ENCODE peak calls at places on chromosomes 2 and 18, in six cellular contexts. Q is tibial nerve, Z is HepG2, J is neuronal stem cell, Y is right atrium auricular region, E is tibial artery. O is an unnamed sample. For H3K4me1, the result is how much of the 10 kb centered on the place peaks cover.

GRCh38 chr18:7363338-7363737 is 132.4 kb downstream of the LRRC30 start:
- DNase-seq in Q (no peak), Z (no peak), J (no peak), Y (no peak), E (no peak), O (no peak)

GRCh38 chr18:75220786-75221355 is 10.3 kb downstream of the TSHZ1 start:
- DNase-seq in Q (no peak), Z (no peak), J (no peak), Y (no peak), E (no peak), O (no peak)

GRCh38 chr2:35783723-35784122 is 571.9 kb upstream of the CRIM1 start:
- DNase-seq in Q (no peak), Z (peak), J (no peak), Y (no peak), E (no peak), O (no peak)

GRCh38 chr18:79630266-79631095 is 49.1 kb upstream of the CTDP1 start:
- DNase-seq in Q (no peak), Z (no peak), J (no peak), Y (peak), E (peak), O (no peak)

GRCh38 chr18:64330161-64330560 is 181.3 kb upstream of the LINC00305 start:
- DNase-seq in Q (no peak), Z (no peak), J (no peak), Y (no peak), E (no peak), O (no peak)

GRCh38 chr2:54658548-54659207 is 64.8 kb upstream of the EML6 start:
- DNase-seq in Q (no peak), Z (no peak), J (no peak), Y (no peak), E (no peak), O (no peak)

GRCh38 chr2:3078684-3079083 is 298.9 kb downstream of the EIPR1 start:
- DNase-seq in Q (no peak), Z (no peak), J (no peak), Y (no peak), E (no peak), O (no peak)

GRCh38 chr18:74242451-74243096 is 49.2 kb downstream of the CYB5A start:
- DNase-seq in Q (no peak), Z (peak), J (no peak), Y (peak), E (no peak), O (no peak)

GRCh38 chr2:237875234-237876055 is 16.0 kb downstream of the RAMP1 start:
- DNase-seq in Q (no peak), Z (no peak), J (no peak), Y (no peak), E (peak), O (no peak)

GRCh38 chr2:119266091-119266589 is 42.5 kb downstream of the STEAP3 start:
- DNase-seq in Q (no peak), Z (no peak), J (no peak), Y (no peak), E (no peak), O (no peak)

GRCh38 chr18:10490401-10491289 is 35.2 kb upstream of the NAPG start:
- DNase-seq in Q (no peak), Z (peak), J (no peak), Y (no peak), E (no peak), O (peak)

GRCh38 chr2:147345246-147345645 is 499.6 kb upstream of the ACVR2A start:
- DNase-seq in Q (no peak), Z (no peak), J (no peak), Y (no peak), E (no peak), O (no peak)

GRCh38 chr18:5895300-5895885 is at the start of gene TMEM200C:
- DNase-seq in Q (no peak), Z (no peak), J (peak), Y (no peak), E (no peak), O (no peak)

GRCh38 chr18:23864620-23865019 is 149.9 kb upstream of the TTC39C start:
- DNase-seq in Q (no peak), Z (no peak), J (no peak), Y (no peak), E (no peak), O (no peak)

GRCh38 chr2:188381614-188382013 is 89.9 kb downstream of the GULP1 start:
- DNase-seq in Q (no peak), Z (no peak), J (no peak), Y (no peak), E (no peak), O (no peak)

GRCh38 chr2:23656597-23656973 is 270.3 kb downstream of the ATAD2B start:
- DNase-seq in Q (no peak), Z (no peak), J (no peak), Y (no peak), E (no peak), O (peak)

GRCh38 chr2:211408485-211408884 is 852.1 kb downstream of the CPS1 start:
- DNase-seq in Q (no peak), Z (peak), J (peak), Y (no peak), E (no peak), O (no peak)

GRCh38 chr2:68294187-68294586 is 25.6 kb downstream of the CNRIP1 start:
- DNase-seq in Q (no peak), Z (no peak), J (no peak), Y (no peak), E (no peak), O (no peak)

GRCh38 chr18:3526421-3527354 is 76.7 kb downstream of the TGIF1 start:
- DNase-seq in Q (peak), Z (peak), J (peak), Y (no peak), E (no peak), O (no peak)

GRCh38 chr18:27114842-27115241 is 70.3 kb downstream of the CHST9 start:
- DNase-seq in Q (no peak), Z (no peak), J (no peak), Y (no peak), E (no peak), O (no peak)

GRCh38 chr18:8260319-8260718 is 348.9 kb upstream of the RAB12 start:
- DNase-seq in Q (no peak), Z (no peak), J (no peak), Y (no peak), E (no peak), O (no peak)

GRCh38 chr18:54392621-54393023 is 34.9 kb downstream of the C18orf54 start:
- DNase-seq in Q (no peak), Z (peak), J (peak), Y (no peak), E (no peak), O (peak)

GRCh38 chr2:137659616-137660015 is 304.7 kb upstream of the HNMT start:
- DNase-seq in Q (no peak), Z (peak), J (no peak), Y (no peak), E (no peak), O (peak)

GRCh38 chr2:207317358-207317984 is 151.7 kb upstream of the KLF7 start:
- DNase-seq in Q (no peak), Z (no peak), J (no peak), Y (no peak), E (no peak), O (no peak)

GRCh38 chr2:207319321-207319720 is 153.6 kb upstream of the KLF7 start:
- DNase-seq in Q (no peak), Z (no peak), J (no peak), Y (no peak), E (peak), O (no peak)

GRCh38 chr2:207316906-207317305 is 151.2 kb upstream of the KLF7 start:
- DNase-seq in Q (no peak), Z (no peak), J (no peak), Y (no peak), E (no peak), O (no peak)

GRCh38 chr2:207316484-207316883 is 150.7 kb upstream of the KLF7 start:
- DNase-seq in Q (no peak), Z (no peak), J (no peak), Y (no peak), E (no peak), O (no peak)

GRCh38 chr2:207318071-207318683 is 152.4 kb upstream of the KLF7 start:
- DNase-seq in Q (no peak), Z (no peak), J (no peak), Y (no peak), E (no peak), O (no peak)
- H3K4me3 ChIP-seq in Q (no peak), Z (no peak), J (no peak), Y (no peak), E (no peak), O (no peak)

DNA sequence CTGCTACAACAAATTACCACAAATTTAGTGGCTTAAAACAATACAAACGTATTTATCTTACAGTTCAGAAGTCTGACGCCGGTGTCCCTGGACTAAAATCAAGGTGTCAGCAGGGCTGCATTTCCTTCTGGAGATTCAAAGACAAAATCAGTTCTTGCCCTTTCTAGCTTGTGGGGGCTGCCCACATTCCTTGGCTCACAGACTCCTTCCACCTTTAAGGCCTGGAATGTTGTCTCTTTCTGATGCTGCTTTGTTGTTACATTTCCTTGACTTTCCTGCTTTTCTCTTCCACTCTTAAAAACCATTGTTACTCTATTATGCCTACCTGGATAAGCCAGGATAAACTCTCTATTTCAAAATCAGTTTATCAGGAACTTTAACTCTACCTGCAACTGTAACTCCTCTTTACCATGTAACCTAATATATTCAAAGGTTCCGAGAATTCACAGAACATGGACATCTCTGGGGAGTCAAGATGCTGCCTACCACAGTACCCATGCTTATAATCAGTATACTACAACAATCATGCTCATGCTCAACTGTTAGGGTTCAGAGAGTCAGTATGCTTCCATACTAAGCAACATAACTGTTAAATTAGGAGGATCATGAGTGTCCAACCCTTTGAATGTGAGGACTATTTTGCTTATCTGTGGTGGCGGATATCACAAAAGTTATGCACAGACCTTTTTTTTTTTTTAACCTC is 27.4 kb downstream of the YES1 start:
- DNase-seq in Q (no peak), Z (no peak), J (no peak), Y (no peak), E (no peak), O (no peak)
- H3K4me1 ChIP-seq in Q (under half), Z (half or more), J (under half), Y (under half), E (under half), O (under half)

GRCh38 chr2:215907147-215907546 is 106.2 kb downstream of the MREG start:
- DNase-seq in Q (no peak), Z (no peak), J (no peak), Y (no peak), E (no peak), O (no peak)
- H3K4me3 ChIP-seq in Q (no peak), Z (no peak), J (no peak), Y (no peak), E (no peak), O (no peak)

GRCh38 chr2:145199832-145200231 is 679.9 kb upstream of the ZEB2 start:
- DNase-seq in Q (no peak), Z (no peak), J (no peak), Y (no peak), E (no peak), O (no peak)
- H3K4me1 ChIP-seq in Q (under half), Z (under half), J (under half), Y (under half), E (under half), O (under half)

GRCh38 chr2:219744698-219745097 is 117.3 kb downstream of the SLC4A3 start:
- DNase-seq in Q (no peak), Z (no peak), J (no peak), Y (no peak), E (no peak), O (no peak)
- H3K4me3 ChIP-seq in Q (no peak), Z (no peak), J (no peak), Y (no peak), E (no peak), O (no peak)